ENCODE peak calls at places on chromosomes 5 and 9, in eight cellular contexts. One of them, this sample, is unnamed.

GRCh38 chr9:14563902-14564578 is 129.2 kb downstream of the ZDHHC21 start:
- DNase-seq in A549: no peak
- DNase-seq in GM12878: no peak
- DNase-seq in endothelial cell of umbilical vein: no peak
- DNase-seq in HepG2: peak
- DNase-seq in K562: no peak
- DNase-seq in HCT116: no peak
- DNase-seq in SK-N-SH: no peak
- DNase-seq in this sample: no peak

GRCh38 chr5:159619826-159620225 is 289.5 kb upstream of the IL12B start:
- DNase-seq in A549: no peak
- DNase-seq in GM12878: no peak
- DNase-seq in endothelial cell of umbilical vein: no peak
- DNase-seq in HepG2: no peak
- DNase-seq in K562: no peak
- DNase-seq in HCT116: no peak
- DNase-seq in SK-N-SH: no peak
- DNase-seq in this sample: no peak

GRCh38 chr5:173229966-173230740 is 4.9 kb downstream of the NKX2-5 start:
- DNase-seq in A549: no peak
- DNase-seq in GM12878: no peak
- DNase-seq in endothelial cell of umbilical vein: no peak
- DNase-seq in HepG2: no peak
- DNase-seq in K562: no peak
- DNase-seq in HCT116: no peak
- DNase-seq in SK-N-SH: no peak
- DNase-seq in this sample: no peak

GRCh38 chr5:109411627-109412026 is 1.9 kb upstream of the PJA2 start:
- DNase-seq in A549: peak
- DNase-seq in GM12878: no peak
- DNase-seq in endothelial cell of umbilical vein: peak
- DNase-seq in HepG2: no peak
- DNase-seq in K562: peak
- DNase-seq in HCT116: peak
- DNase-seq in SK-N-SH: no peak
- DNase-seq in this sample: peak

GRCh38 chr5:139404484-139404840 is 573 bp upstream of the SPATA24 start:
- DNase-seq in A549: no peak
- DNase-seq in GM12878: no peak
- DNase-seq in endothelial cell of umbilical vein: no peak
- DNase-seq in HepG2: no peak
- DNase-seq in K562: no peak
- DNase-seq in HCT116: no peak
- DNase-seq in SK-N-SH: no peak
- DNase-seq in this sample: no peak

GRCh38 chr5:16160706-16161105 is 18.9 kb downstream of the MARCHF11 start:
- DNase-seq in A549: peak
- DNase-seq in GM12878: peak
- DNase-seq in endothelial cell of umbilical vein: peak
- DNase-seq in HepG2: peak
- DNase-seq in K562: peak
- DNase-seq in HCT116: peak
- DNase-seq in SK-N-SH: no peak
- DNase-seq in this sample: peak

GRCh38 chr5:149166128-149166527 is 24.8 kb downstream of the ABLIM3 start:
- DNase-seq in A549: no peak
- DNase-seq in GM12878: no peak
- DNase-seq in endothelial cell of umbilical vein: no peak
- DNase-seq in HepG2: no peak
- DNase-seq in K562: no peak
- DNase-seq in HCT116: no peak
- DNase-seq in SK-N-SH: no peak
- DNase-seq in this sample: no peak

GRCh38 chr5:173923236-173924104 is 35.3 kb downstream of the CPEB4 start:
- DNase-seq in A549: no peak
- DNase-seq in GM12878: no peak
- DNase-seq in endothelial cell of umbilical vein: peak
- DNase-seq in HepG2: no peak
- DNase-seq in K562: no peak
- DNase-seq in HCT116: no peak
- DNase-seq in SK-N-SH: no peak
- DNase-seq in this sample: no peak

GRCh38 chr5:163377982-163378381 is 59.4 kb upstream of the CCNG1 start:
- DNase-seq in A549: no peak
- DNase-seq in GM12878: no peak
- DNase-seq in endothelial cell of umbilical vein: no peak
- DNase-seq in HepG2: no peak
- DNase-seq in K562: no peak
- DNase-seq in HCT116: no peak
- DNase-seq in SK-N-SH: no peak
- DNase-seq in this sample: no peak

GRCh38 chr9:136824496-136825225 is 16.9 kb downstream of the RABL6 start:
- DNase-seq in A549: no peak
- DNase-seq in GM12878: no peak
- DNase-seq in endothelial cell of umbilical vein: no peak
- DNase-seq in HepG2: no peak
- DNase-seq in K562: no peak
- DNase-seq in HCT116: no peak
- DNase-seq in SK-N-SH: no peak
- DNase-seq in this sample: no peak

GRCh38 chr9:136820947-136821332 is 13.2 kb downstream of the RABL6 start:
- DNase-seq in A549: no peak
- DNase-seq in GM12878: no peak
- DNase-seq in endothelial cell of umbilical vein: peak
- DNase-seq in HepG2: no peak
- DNase-seq in K562: no peak
- DNase-seq in HCT116: no peak
- DNase-seq in SK-N-SH: no peak
- DNase-seq in this sample: no peak

GRCh38 chr9:136823136-136824046 is 15.6 kb downstream of the RABL6 start:
- DNase-seq in A549: no peak
- DNase-seq in GM12878: no peak
- DNase-seq in endothelial cell of umbilical vein: no peak
- DNase-seq in HepG2: no peak
- DNase-seq in K562: no peak
- DNase-seq in HCT116: no peak
- DNase-seq in SK-N-SH: no peak
- DNase-seq in this sample: no peak

GRCh38 chr9:136825295-136826187 is 16.7 kb upstream of the AJM1 start:
- DNase-seq in A549: no peak
- DNase-seq in GM12878: no peak
- DNase-seq in endothelial cell of umbilical vein: no peak
- DNase-seq in HepG2: no peak
- DNase-seq in K562: no peak
- DNase-seq in HCT116: no peak
- DNase-seq in SK-N-SH: no peak
- DNase-seq in this sample: no peak

GRCh38 chr9:136821333-136822031 is 13.7 kb downstream of the RABL6 start:
- DNase-seq in A549: no peak
- DNase-seq in GM12878: no peak
- DNase-seq in endothelial cell of umbilical vein: peak
- DNase-seq in HepG2: no peak
- DNase-seq in K562: no peak
- DNase-seq in HCT116: no peak
- DNase-seq in SK-N-SH: no peak
- DNase-seq in this sample: no peak
- H3K4me3 ChIP-seq in A549: no peak
- H3K4me3 ChIP-seq in GM12878: no peak
- H3K4me3 ChIP-seq in endothelial cell of umbilical vein: no peak
- H3K4me3 ChIP-seq in HepG2: no peak
- H3K4me3 ChIP-seq in K562: no peak
- H3K4me3 ChIP-seq in HCT116: no peak
- H3K4me3 ChIP-seq in SK-N-SH: no peak
- H3K4me3 ChIP-seq in this sample: no peak

GRCh38 chr9:35771943-35772342 is 17.9 kb upstream of the MSMP start:
- DNase-seq in A549: no peak
- DNase-seq in GM12878: no peak
- DNase-seq in endothelial cell of umbilical vein: no peak
- DNase-seq in HepG2: peak
- DNase-seq in K562: no peak
- DNase-seq in HCT116: no peak
- DNase-seq in SK-N-SH: no peak
- DNase-seq in this sample: no peak
- TF ChIP-seq MAX in A549: no peak
- TF ChIP-seq MAX in GM12878: no peak
- TF ChIP-seq MAX in endothelial cell of umbilical vein: no peak
- TF ChIP-seq MAX in HepG2: no peak
- TF ChIP-seq MAX in K562: no peak
- TF ChIP-seq MAX in HCT116: no peak
- TF ChIP-seq MAX in SK-N-SH: no peak
- TF ChIP-seq MAX in this sample: no peak

DNA sequence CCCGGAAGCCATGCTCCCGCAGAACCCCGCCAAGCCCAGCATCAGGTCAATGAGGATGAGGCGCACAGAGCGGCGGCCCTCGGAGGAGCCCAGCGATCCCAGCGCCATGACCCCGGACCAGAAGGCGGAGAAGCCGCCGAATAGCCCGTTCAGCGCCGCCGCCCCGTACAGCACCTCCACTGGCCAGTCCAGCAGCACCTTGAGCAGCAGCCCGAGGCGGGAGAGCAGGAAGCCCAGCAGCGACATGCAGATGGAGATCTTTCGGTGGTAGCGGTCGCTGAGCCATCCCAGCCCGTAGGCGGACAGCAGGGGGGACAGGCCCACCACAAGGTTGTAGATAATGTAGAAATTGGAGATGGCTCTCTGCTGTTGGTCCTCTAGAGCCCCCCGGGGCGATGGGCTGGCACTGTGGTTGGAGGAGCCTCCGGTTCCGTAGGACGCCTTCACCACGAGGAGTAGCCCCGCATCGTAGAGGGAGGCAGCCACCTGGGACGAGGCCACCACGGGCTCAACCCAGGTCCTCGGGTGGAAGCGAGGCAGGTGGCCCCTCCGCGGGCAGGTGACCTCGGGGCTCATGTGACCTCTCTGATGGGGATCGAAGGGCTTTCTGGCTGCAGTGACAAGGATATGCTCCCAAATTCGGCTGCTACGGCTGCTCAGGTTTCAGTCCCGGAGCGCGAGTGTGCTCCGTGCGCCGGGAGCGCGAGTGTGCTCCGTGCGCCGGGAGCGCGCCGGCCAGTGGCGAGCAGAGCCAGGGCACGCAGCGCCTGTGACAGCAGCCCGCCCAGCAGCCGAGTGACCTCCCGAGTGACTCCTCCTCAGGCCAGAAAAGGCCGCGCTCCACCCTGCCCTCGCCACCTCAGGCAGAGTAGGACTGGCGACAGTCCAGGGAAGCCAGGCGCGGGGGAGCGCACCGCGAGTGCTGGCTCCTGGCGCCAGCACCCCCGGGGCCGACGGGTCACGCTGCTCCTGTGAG is at the start of gene SLC46A2:
- DNase-seq in A549: no peak
- DNase-seq in GM12878: no peak
- DNase-seq in endothelial cell of umbilical vein: no peak
- DNase-seq in HepG2: no peak
- DNase-seq in K562: no peak
- DNase-seq in HCT116: no peak
- DNase-seq in SK-N-SH: peak
- DNase-seq in this sample: no peak
- H3K4me3 ChIP-seq in A549: peak
- H3K4me3 ChIP-seq in GM12878: no peak
- H3K4me3 ChIP-seq in endothelial cell of umbilical vein: no peak
- H3K4me3 ChIP-seq in HepG2: peak
- H3K4me3 ChIP-seq in K562: no peak
- H3K4me3 ChIP-seq in HCT116: no peak
- H3K4me3 ChIP-seq in SK-N-SH: peak
- H3K4me3 ChIP-seq in this sample: no peak

DNA sequence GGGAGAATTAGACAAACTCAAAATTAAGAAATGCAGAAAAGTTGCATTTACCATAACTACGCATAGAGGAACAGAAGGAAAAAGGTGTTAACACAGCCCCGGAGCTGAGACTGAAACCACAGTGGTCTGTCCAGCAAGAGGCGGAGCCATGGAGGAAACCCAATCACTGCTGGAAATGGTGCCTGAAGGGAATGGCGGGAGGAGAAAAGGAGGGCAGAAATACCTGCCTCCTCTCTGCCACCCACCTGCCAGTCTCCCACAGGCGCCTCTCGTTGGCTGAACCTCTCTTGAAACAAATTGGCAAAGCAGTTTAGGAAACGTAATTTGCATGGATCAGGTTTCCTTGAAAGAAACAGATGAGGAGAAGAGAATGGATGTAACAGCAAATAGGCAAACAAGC is 9.7 kb upstream of the PRKACG start:
- DNase-seq in A549: no peak
- DNase-seq in GM12878: no peak
- DNase-seq in endothelial cell of umbilical vein: no peak
- DNase-seq in HepG2: no peak
- DNase-seq in K562: no peak
- DNase-seq in HCT116: no peak
- DNase-seq in SK-N-SH: no peak
- DNase-seq in this sample: no peak
- TF ChIP-seq MAX in A549: no peak
- TF ChIP-seq MAX in GM12878: no peak
- TF ChIP-seq MAX in endothelial cell of umbilical vein: no peak
- TF ChIP-seq MAX in HepG2: no peak
- TF ChIP-seq MAX in K562: no peak
- TF ChIP-seq MAX in HCT116: no peak
- TF ChIP-seq MAX in SK-N-SH: no peak
- TF ChIP-seq MAX in this sample: no peak

GRCh38 chr9:91359734-91360470 is 1.8 kb downstream of the AUH start:
- DNase-seq in A549: no peak
- DNase-seq in GM12878: no peak
- DNase-seq in endothelial cell of umbilical vein: no peak
- DNase-seq in HepG2: no peak
- DNase-seq in K562: no peak
- DNase-seq in HCT116: no peak
- DNase-seq in SK-N-SH: no peak
- DNase-seq in this sample: no peak
- H3K4me3 ChIP-seq in A549: peak
- H3K4me3 ChIP-seq in GM12878: peak
- H3K4me3 ChIP-seq in endothelial cell of umbilical vein: no peak
- H3K4me3 ChIP-seq in HepG2: peak
- H3K4me3 ChIP-seq in K562: peak
- H3K4me3 ChIP-seq in HCT116: peak
- H3K4me3 ChIP-seq in SK-N-SH: no peak
- H3K4me3 ChIP-seq in this sample: peak

GRCh38 chr9:126303488-126303887 is 23.1 kb upstream of the MVB12B start:
- DNase-seq in A549: no peak
- DNase-seq in GM12878: no peak
- DNase-seq in endothelial cell of umbilical vein: no peak
- DNase-seq in HepG2: peak
- DNase-seq in K562: no peak
- DNase-seq in HCT116: no peak
- DNase-seq in SK-N-SH: no peak
- DNase-seq in this sample: peak
- TF ChIP-seq MAX in A549: no peak
- TF ChIP-seq MAX in GM12878: no peak
- TF ChIP-seq MAX in endothelial cell of umbilical vein: no peak
- TF ChIP-seq MAX in HepG2: no peak
- TF ChIP-seq MAX in K562: no peak
- TF ChIP-seq MAX in HCT116: no peak
- TF ChIP-seq MAX in SK-N-SH: no peak
- TF ChIP-seq MAX in this sample: no peak